ENCODE peak calls at places on chromosomes 1 and 21, in five cellular contexts. A is HepG2, E is NT2/D1, D is H1, M is GM12878. N is an unnamed sample.

GRCh38 chr1:227273557-227273956 is 44.7 kb downstream of the CDC42BPA start:
- DNase-seq in A (peak; percentile 46), E (peak; percentile 35), D (no peak), M (no peak), N (no peak)

GRCh38 chr1:235999259-235999925 is 65.5 kb downstream of the NID1 start:
- DNase-seq in A (no peak), E (peak; percentile 16), D (no peak), M (peak; percentile 96), N (no peak)

GRCh38 chr1:9814619-9815018 is 9.1 kb downstream of the CLSTN1 start:
- DNase-seq in A (no peak), E (no peak), D (no peak), M (no peak), N (no peak)

GRCh38 chr1:86247553-86248279 is 91.1 kb upstream of the COL24A1 start:
- DNase-seq in A (no peak), E (no peak), D (no peak), M (no peak), N (no peak)

GRCh38 chr1:228101614-228101993 is 1.5 kb downstream of the C1orf35 start:
- DNase-seq in A (no peak), E (no peak), D (no peak), M (no peak), N (no peak)

GRCh38 chr1:66367369-66367768 is 166.6 kb upstream of the SGIP1 start:
- DNase-seq in A (no peak), E (no peak), D (no peak), M (no peak), N (no peak)

GRCh38 chr1:2127181-2128145 is 67.1 kb downstream of the FAAP20 start:
- DNase-seq in A (no peak), E (no peak), D (no peak), M (no peak), N (no peak)

GRCh38 chr1:223403184-223403815 is 10.1 kb downstream of the CCDC185 start:
- DNase-seq in A (no peak), E (no peak), D (no peak), M (no peak), N (no peak)

GRCh38 chr21:42312626-42313104 is 2.5 kb downstream of the TFF3 start:
- DNase-seq in A (no peak), E (no peak), D (peak; percentile 37), M (no peak), N (no peak)

GRCh38 chr1:150213170-150214098 is 22.5 kb downstream of the ANP32E start:
- DNase-seq in A (peak; percentile 80), E (peak; percentile 98), D (peak; percentile 91), M (peak; percentile 79), N (peak; percentile 89)

GRCh38 chr1:47225430-47226100 is 6.5 kb downstream of the TAL1 start:
- DNase-seq in A (no peak), E (no peak), D (no peak), M (no peak), N (no peak)

GRCh38 chr1:25184011-25184762 is 48.1 kb downstream of the SYF2 start:
- DNase-seq in A (no peak), E (no peak), D (no peak), M (no peak), N (no peak)

GRCh38 chr1:25183126-25183980 is 48.9 kb downstream of the SYF2 start:
- DNase-seq in A (no peak), E (no peak), D (no peak), M (no peak), N (no peak)

GRCh38 chr1:25180996-25181395 is 51.3 kb downstream of the SYF2 start:
- DNase-seq in A (no peak), E (no peak), D (no peak), M (no peak), N (no peak)

GRCh38 chr1:25185934-25186333 is 46.4 kb downstream of the SYF2 start:
- DNase-seq in A (no peak), E (no peak), D (no peak), M (no peak), N (no peak)

DNA sequence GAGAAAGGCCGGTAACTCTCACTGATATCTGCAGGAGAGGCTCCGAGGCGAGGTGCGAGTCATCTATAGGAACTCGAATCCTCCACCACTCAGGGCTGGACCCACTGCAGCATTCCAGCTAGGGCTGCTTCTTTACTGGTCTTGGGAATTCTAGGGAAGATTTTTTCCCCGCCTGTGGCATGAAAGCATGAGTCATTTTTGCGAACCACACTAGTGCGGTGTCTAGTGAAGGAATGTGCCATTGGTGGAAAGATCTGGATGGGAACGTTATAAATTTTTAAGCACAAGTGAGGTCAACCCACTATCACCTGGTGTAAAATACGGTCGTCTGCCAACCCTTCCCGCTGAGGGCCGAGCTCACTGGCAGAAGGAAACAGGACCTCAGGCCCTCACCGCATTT is 49.7 kb downstream of the SYF2 start:
- DNase-seq in A (no peak), E (no peak), D (no peak), M (no peak), N (no peak)
- TF ChIP-seq SUZ12 in A (no peak), E (no peak), D (no peak), M (no peak), N (no peak)

DNA sequence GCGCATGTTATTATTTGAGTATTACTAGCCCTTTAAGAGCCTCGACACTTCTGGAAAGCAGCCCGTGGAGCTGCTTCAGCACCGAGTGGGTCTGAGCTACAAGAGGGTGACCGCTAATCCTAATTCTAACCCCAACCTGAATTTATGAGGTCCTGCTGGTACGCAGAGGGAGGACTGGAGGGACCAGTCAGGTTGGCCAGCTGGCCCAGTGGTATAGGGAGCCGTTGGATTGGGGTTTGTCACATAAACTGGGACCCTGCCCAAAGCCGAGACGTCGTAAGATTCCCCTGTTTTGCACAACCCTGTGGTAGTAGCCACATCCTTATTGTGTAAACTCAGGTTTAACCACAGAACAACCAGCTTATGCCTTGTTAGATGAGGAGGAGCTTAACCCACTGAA is 60.8 kb upstream of the F3 start:
- DNase-seq in A (no peak), E (no peak), D (no peak), M (no peak), N (no peak)
- TF ChIP-seq SUZ12 in A (no peak), E (no peak), D (no peak), M (no peak), N (no peak)

GRCh38 chr1:44646276-44646675 is 28.0 kb downstream of the TMEM53 start:
- DNase-seq in A (no peak), E (no peak), D (no peak), M (no peak), N (no peak)
- TF ChIP-seq SUZ12 in A (no peak), E (no peak), D (no peak), M (no peak), N (no peak)

DNA sequence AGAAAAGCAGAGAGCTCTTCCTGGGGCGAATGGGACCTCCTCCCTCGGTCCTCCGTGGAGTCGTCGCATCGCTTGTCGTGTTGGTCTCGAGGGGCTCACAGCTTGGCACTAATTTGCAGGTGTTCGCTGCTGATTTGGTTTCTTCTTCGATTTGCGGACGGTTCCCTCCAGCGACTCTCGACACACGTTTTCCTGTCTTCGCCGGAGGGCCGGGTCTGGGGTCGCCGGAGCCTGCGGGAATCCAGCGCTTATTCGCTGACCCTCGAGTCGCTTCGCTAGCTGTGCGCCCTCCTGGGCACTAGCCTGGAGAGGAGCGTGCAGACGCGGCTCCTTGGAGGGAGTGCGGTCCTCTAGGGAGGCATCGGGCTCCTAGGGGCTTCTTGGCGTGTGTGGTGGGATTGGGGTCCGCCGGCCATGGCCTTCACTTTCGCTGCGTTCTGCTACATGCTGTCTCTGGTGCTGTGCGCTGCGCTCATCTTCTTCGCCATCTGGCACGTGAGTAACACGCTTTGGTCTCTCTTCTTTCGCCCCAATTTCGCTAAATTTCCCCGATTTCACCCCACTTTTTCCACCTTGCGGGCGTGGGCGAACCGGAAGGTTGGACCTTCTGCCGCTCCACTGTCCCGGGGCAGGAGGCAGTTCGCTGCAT is 768 bp downstream of the CNIH3 start:
- DNase-seq in A (no peak), E (no peak), D (peak; percentile 69), M (no peak), N (no peak)
- TF ChIP-seq SUZ12 in A (no peak), E (peak; percentile 50), D (no peak), M (no peak), N (no peak)

GRCh38 chr21:43599728-43600127 is 59.6 kb downstream of the HSF2BP start:
- DNase-seq in A (no peak), E (no peak), D (no peak), M (no peak), N (no peak)

GRCh38 chr21:43596616-43597015 is 62.7 kb downstream of the HSF2BP start:
- DNase-seq in A (no peak), E (no peak), D (no peak), M (no peak), N (no peak)

GRCh38 chr21:43597052-43597451 is 62.2 kb downstream of the HSF2BP start:
- DNase-seq in A (peak; percentile 69), E (no peak), D (no peak), M (no peak), N (no peak)

GRCh38 chr21:43597845-43598244 is 61.4 kb downstream of the HSF2BP start:
- DNase-seq in A (no peak), E (no peak), D (no peak), M (no peak), N (no peak)

GRCh38 chr21:43598416-43599120 is 60.7 kb downstream of the HSF2BP start:
- DNase-seq in A (no peak), E (no peak), D (no peak), M (no peak), N (no peak)
- TF ChIP-seq SUZ12 in A (no peak), E (no peak), D (no peak), M (no peak), N (no peak)

DNA sequence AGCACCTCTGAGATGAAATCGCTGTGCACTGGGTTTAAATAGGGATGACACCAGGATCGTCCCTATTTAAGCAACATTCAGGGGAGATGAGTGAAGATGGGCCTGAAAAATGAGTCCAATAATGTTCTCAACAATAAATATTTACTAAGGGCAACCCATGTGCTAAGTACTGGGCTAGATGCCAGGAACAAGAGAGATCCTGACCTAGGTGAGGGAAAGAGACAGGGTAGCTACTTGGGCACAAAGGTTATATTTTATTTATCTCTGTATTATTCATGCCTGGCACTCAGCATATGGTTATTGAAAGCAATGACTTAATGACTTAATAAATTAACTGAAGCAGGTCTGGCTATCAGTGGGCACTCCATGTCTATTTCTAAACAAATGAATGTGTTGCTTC is 27.4 kb upstream of the AVPR1B start:
- DNase-seq in A (no peak), E (no peak), D (no peak), M (no peak), N (no peak)
- TF ChIP-seq SUZ12 in A (no peak), E (no peak), D (no peak), M (no peak), N (no peak)

DNA sequence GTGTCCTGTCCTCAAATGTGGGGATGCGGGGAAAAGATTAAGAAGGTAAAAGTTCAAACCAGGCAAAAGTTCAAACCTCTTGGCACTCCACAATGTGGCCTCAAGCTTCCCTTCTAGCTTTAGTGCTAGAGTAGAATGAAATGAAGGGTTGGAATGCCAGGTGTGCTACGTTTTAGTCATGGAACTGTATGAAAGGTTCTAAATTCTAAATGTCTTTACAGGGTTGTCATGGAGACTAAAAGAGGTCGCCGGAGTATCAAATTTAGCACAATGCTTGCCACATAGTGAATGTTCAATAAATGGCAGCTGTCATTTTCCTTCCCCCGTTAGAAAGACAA is 57.2 kb upstream of the LRRC8D start:
- DNase-seq in A (no peak), E (no peak), D (no peak), M (no peak), N (no peak)
- TF ChIP-seq SUZ12 in A (no peak), E (no peak), D (no peak), M (no peak), N (no peak)

N was measured in HEK293T.